ENCODE peak calls at places on chromosome 16, in seven cellular contexts. I is esophagus squamous epithelium, Y is lung, O is WTC11, K is nephron progenitor cell, A is astrocyte, Z is Peyer's patch. G is an unnamed sample.

GRCh38 chr16:4917117-4917516 is 19.8 kb downstream of the PPL start:
- DNase-seq in I (no peak), Y (no peak), O (no peak), K (no peak), A (peak), Z (no peak), G (no peak)

GRCh38 chr16:2483939-2484897 is 9.3 kb downstream of the TBC1D24 start:
- DNase-seq in I (no peak), Y (no peak), O (no peak), K (no peak), A (no peak), Z (no peak), G (no peak)

GRCh38 chr16:30615358-30616076 is 5.3 kb upstream of the ZNF689 start:
- DNase-seq in I (no peak), Y (peak), O (peak), K (peak), A (no peak), Z (peak), G (no peak)

GRCh38 chr16:16185095-16185494 is 38.2 kb downstream of the ABCC6 start:
- DNase-seq in I (no peak), Y (no peak), O (no peak), K (no peak), A (no peak), Z (no peak), G (no peak)

GRCh38 chr16:13984794-13985193 is 64.8 kb downstream of the ERCC4 start:
- DNase-seq in I (no peak), Y (no peak), O (no peak), K (no peak), A (no peak), Z (no peak), G (no peak)

GRCh38 chr16:50268352-50268751 is 2.0 kb downstream of the ADCY7 start:
- DNase-seq in I (no peak), Y (no peak), O (no peak), K (no peak), A (no peak), Z (no peak), G (no peak)

GRCh38 chr16:65833171-65833871 is 533.2 kb upstream of the CDH5 start:
- DNase-seq in I (no peak), Y (no peak), O (no peak), K (no peak), A (peak), Z (no peak), G (no peak)

GRCh38 chr16:77298638-77299360 is 99.6 kb downstream of the SYCE1L start:
- DNase-seq in I (no peak), Y (no peak), O (no peak), K (no peak), A (peak), Z (no peak), G (no peak)

GRCh38 chr16:64089697-64090096 is 1032.2 kb downstream of the CDH11 start:
- DNase-seq in I (no peak), Y (no peak), O (no peak), K (peak), A (no peak), Z (no peak), G (no peak)

GRCh38 chr16:3696425-3697218 is 20.7 kb downstream of the TRAP1 start:
- DNase-seq in I (no peak), Y (no peak), O (no peak), K (no peak), A (peak), Z (no peak), G (no peak)

GRCh38 chr16:8717469-8717868 is 43.1 kb downstream of the ABAT start:
- DNase-seq in I (no peak), Y (no peak), O (no peak), K (no peak), A (no peak), Z (no peak), G (no peak)

GRCh38 chr16:25109643-25110042 is 1.9 kb upstream of the LCMT1 start:
- DNase-seq in I (no peak), Y (peak), O (no peak), K (no peak), A (peak), Z (no peak), G (no peak)

GRCh38 chr16:25110392-25110947 is 1.1 kb upstream of the LCMT1 start:
- DNase-seq in I (no peak), Y (no peak), O (no peak), K (no peak), A (no peak), Z (no peak), G (no peak)

GRCh38 chr16:25106567-25107465 is 4.7 kb upstream of the LCMT1 start:
- DNase-seq in I (peak), Y (peak), O (peak), K (peak), A (peak), Z (peak), G (peak)

GRCh38 chr16:25107466-25107792 is 4.1 kb upstream of the LCMT1 start:
- DNase-seq in I (no peak), Y (no peak), O (no peak), K (no peak), A (no peak), Z (no peak), G (no peak)

DNA sequence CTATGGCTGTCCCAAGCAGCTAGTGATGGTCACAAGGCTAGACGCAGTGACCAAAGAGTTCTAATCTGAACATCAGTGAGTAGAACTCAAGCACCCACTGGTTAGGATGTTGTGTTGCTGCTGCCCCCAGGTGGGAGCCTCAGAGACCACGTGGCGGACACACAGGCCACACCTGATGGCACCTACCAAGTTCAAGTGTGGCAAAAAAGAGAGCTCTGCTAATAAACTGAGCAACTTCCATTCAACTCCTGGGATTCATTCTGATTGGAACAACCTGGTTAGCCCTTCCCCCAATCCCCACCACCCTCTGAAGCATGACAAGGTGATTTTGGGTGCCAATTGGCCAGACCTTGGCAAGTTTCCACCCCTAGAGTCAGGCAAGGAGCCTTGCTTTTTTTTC is 3.5 kb upstream of the LCMT1 start:
- DNase-seq in I (no peak), Y (no peak), O (peak), K (no peak), A (no peak), Z (peak), G (no peak)
- TF ChIP-seq CTCF in I (no peak), Y (no peak), O (no peak), K (no peak), A (no peak), Z (no peak), G (no peak)

DNA sequence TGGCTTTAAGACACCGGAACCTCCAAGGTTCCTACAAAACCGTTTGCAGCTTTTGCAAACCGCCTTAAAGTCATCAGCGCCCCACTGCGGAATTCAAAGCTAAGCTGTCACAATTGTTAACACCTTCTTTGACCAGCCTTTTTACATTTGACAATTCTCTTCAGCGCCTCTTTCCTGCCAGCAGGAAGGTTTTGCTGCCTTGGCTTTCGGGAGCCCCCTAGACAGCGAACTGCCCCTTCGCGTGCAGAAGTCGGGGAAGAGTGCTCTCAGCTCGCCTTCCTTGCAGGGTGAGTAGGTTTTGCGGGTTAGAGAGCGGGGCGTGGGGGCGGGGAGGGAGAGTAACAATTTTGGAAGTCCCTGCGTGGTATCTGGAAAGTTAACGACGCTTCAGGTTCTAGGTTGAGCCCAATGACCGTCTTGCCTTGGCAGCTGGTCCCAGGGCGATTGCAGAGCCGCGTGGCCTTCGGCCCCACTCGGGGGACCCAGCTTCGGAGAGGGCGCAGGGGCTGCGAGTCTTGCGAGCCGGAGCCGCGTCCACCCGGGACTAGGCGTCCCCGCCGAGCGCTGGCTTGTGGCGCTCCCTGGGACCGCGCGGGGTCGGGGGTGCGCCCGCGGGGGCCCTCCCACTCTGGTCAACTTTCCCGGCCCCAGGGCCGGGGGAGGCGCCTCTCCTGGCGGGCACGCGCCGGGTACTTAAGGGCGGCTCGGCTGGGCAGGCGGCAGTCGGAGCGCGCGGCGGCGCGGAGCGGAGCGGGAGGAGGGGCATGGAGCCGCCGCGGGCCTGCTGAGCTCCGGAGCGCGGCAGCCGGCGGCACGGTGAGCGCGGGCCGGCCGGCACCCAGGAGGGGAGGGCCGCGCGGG is at the start of gene HAS3:
- DNase-seq in I (no peak), Y (peak), O (peak), K (peak), A (peak), Z (no peak), G (no peak)
- TF ChIP-seq CTCF in I (no peak), Y (peak), O (no peak), K (no peak), A (peak), Z (peak), G (peak)

DNA sequence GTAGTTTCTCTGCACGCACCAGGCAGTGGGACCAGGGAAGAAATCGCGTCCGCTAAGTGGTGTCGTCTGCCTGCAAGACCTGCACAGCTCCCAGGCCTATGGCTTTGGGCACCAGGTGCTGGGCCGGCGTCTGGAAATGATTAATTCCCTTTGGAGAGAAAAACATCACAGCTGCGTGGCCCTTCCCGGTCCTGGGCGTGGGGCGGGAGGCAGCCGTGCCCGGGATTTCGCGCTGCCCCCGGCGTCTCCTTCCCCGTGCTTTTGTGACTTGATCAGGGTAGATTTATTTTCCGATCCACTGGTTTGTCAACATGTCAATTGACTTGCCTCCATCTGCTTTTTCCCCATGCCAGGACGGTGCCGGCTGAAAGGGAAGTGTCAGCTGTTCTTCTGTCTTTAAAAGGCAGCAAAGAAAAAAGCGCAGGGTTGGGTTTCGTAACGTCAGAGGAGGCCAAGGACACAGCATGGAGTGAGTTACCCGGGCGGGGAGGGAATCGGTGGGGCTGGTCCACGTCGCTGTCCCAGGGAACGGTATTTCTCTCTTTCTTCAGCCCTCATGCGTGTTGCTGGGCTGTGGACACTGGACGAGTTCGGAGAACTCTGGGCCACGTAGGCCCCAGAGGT is 188.2 kb upstream of the ZNF469 start:
- DNase-seq in I (no peak), Y (no peak), O (no peak), K (no peak), A (no peak), Z (no peak), G (peak)
- TF ChIP-seq CTCF in I (no peak), Y (no peak), O (no peak), K (no peak), A (no peak), Z (no peak), G (no peak)

GRCh38 chr16:72873853-72874252 is 174.1 kb downstream of the ZFHX3 start:
- DNase-seq in I (no peak), Y (no peak), O (no peak), K (no peak), A (no peak), Z (no peak), G (no peak)

GRCh38 chr16:72877374-72878028 is 170.4 kb downstream of the ZFHX3 start:
- DNase-seq in I (no peak), Y (no peak), O (no peak), K (no peak), A (peak), Z (no peak), G (no peak)

GRCh38 chr16:72876981-72877373 is 171.0 kb downstream of the ZFHX3 start:
- DNase-seq in I (no peak), Y (no peak), O (no peak), K (no peak), A (peak), Z (no peak), G (no peak)

GRCh38 chr16:72876221-72876620 is 171.7 kb downstream of the ZFHX3 start:
- DNase-seq in I (no peak), Y (no peak), O (no peak), K (no peak), A (peak), Z (no peak), G (no peak)

DNA sequence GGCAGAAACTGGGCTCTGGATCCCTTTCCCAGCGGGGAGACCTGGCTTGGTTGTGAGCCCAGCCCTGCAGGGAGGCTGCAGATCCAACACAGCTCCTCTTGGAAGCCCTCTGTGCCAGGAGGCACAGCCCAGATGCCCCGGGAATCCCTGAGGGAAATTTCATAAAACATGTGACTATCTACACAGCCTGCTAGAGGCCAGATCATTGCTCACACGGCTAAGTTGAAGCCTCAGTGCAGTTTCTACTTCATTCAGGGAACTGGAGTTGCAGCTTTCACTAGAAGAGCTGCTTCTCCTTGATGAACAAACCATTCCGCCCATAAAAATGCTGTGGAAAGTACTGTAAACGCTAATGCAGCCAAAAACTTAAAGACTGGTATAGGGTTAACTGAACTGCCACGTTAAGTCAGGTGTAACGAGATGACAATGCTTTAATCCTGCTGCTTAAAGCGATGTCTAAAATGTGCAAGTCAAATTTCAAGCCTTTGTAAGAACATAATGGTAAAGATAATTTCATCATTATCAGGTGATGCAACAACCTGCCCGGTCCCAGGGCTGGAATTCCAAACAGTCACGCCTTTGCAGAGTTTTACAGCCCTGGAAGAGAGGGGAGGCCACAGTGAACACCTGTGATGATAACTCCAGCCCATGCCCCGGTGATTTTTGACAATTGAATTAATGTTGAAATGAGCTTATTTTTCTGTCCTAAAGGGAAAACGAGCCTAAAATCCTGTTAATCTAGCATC is 172.5 kb downstream of the ZFHX3 start:
- DNase-seq in I (no peak), Y (no peak), O (no peak), K (no peak), A (no peak), Z (no peak), G (no peak)
- TF ChIP-seq CTCF in I (no peak), Y (no peak), O (no peak), K (no peak), A (no peak), Z (no peak), G (no peak)

DNA sequence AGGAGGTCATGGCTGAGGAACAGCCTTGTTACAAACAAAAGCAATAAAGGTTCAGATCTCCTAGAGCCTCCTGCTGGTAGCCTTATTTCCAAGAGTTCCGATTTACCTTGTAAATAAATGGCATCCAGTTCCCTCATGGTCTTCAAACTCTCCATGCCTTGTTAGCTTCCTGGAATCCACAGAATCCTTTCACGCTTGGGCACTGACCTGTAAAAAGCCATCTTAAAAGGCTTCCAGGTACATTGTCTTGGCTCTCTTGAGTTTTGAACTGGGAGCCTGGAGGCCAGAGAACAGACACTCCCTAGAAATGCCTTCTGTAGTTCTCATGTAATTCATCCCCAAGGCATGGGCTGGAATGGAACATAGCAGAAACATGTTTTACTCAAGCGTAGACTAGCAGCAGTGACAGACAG is 207.9 kb downstream of the SNX29 start:
- DNase-seq in I (no peak), Y (no peak), O (no peak), K (no peak), A (no peak), Z (no peak), G (no peak)
- TF ChIP-seq CTCF in I (no peak), Y (no peak), O (no peak), K (no peak), A (no peak), Z (no peak), G (no peak)

DNA sequence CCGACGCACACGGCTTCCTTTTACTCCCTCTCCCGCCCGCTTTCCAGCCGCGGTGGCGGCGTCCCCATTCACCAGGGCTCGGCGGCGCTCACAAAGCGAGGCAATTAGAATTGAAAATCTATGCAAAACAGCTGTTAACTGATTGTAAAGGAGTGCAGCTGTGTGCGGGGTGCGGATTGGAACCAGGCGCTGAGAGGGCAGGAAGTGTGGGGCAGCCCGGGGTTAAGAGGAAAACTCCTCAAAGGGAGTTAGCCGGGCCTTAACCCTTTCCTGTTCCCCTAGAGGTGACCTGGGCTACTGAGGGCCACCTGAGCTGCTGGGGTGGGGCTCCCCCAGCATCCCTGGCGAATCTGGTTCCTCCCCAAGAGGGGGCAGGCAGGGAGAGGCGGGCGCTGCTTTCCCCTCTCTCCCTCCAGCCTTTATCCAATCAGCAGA is 5.8 kb upstream of the GSE1 start:
- DNase-seq in I (no peak), Y (no peak), O (peak), K (peak), A (no peak), Z (peak), G (no peak)
- TF ChIP-seq CTCF in I (no peak), Y (no peak), O (no peak), K (peak), A (peak), Z (no peak), G (no peak)

GRCh38 chr16:10597184-10597583 is 16.8 kb upstream of the EMP2 start:
- DNase-seq in I (no peak), Y (no peak), O (no peak), K (no peak), A (no peak), Z (no peak), G (no peak)
- TF ChIP-seq CTCF in I (no peak), Y (no peak), O (no peak), K (no peak), A (no peak), Z (no peak), G (no peak)

DNA sequence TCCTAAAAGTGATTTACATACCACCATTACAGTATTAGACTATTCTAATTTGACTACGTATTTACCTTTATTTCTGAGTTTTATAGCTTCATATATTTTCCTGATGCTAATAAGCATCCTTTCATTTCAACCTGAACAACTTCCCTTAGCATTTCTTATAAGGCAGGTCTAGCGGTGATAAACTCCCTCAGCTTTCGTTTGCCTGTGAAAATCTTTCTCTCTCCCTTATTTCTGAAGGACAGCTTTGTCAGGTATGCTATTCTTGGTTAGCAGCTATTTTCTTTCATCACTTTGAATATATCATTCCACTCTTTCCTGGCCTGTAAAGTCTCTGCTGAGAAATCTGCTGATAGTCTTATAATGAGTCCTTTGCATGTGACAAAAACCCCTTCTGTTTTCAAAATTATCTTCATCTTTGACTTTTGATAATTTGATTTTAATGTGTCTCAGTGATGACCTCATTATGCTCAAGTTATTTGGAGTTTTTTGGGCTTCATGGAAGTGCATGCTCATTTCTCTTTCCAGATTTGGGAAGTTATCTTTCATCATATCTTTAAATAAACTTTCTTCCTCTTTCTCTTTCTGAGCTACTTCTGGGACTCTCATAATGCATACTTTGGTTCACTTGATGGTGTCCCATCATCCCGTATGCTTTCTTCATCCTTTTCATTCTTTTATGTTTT is 285.4 kb upstream of the PMFBP1 start:
- DNase-seq in I (no peak), Y (no peak), O (no peak), K (no peak), A (no peak), Z (no peak), G (no peak)
- TF ChIP-seq CTCF in I (no peak), Y (no peak), O (no peak), K (no peak), A (no peak), Z (no peak), G (no peak)

GRCh38 chr16:57299009-57299718 is 14.7 kb upstream of the PLLP start:
- DNase-seq in I (no peak), Y (peak), O (peak), K (peak), A (no peak), Z (no peak), G (no peak)
- TF ChIP-seq CTCF in I (no peak), Y (no peak), O (no peak), K (no peak), A (no peak), Z (no peak), G (no peak)